ENCODE peak calls at places on chromosomes 2 and 18, in nine cellular contexts. X is coronary artery; F is heart right ventricle; V is brain microvascular endothelial cell; J is naive thymus-derived CD4-positive, alpha-beta T cell; W is astrocyte; T is H9; G is body of pancreas; S is IMR-90. Q is an unnamed sample.

GRCh38 chr2:119223521-119224390 is at the start of gene STEAP3:
- DNase-seq in X (peak; percentile 81), F (peak; percentile 86), V (peak; percentile 14), J (no peak), W (peak; percentile 36), T (peak; percentile 90), G (peak; percentile 92), S (peak; percentile 35), Q (peak; percentile 82)

GRCh38 chr18:42392416-42392815 is 437.4 kb downstream of the PIK3C3 start:
- DNase-seq in X (no peak), F (no peak), V (no peak), J (no peak), W (peak; percentile 10), T (no peak), G (no peak), S (no peak), Q (no peak)

GRCh38 chr2:173075056-173075780 is 428 bp upstream of the MAP3K20 start:
- DNase-seq in X (no peak), F (no peak), V (no peak), J (no peak), W (no peak), T (peak; percentile 35), G (no peak), S (no peak), Q (no peak)

GRCh38 chr18:79507546-79508480 is 112.1 kb downstream of the NFATC1 start:
- DNase-seq in X (peak; percentile 90), F (peak; percentile 85), V (peak; percentile 28), J (peak; percentile 47), W (peak; percentile 35), T (no peak), G (peak; percentile 58), S (peak; percentile 41), Q (peak; percentile 68)

GRCh38 chr2:69046221-69046662 is 33.3 kb downstream of the ANTXR1 start:
- DNase-seq in X (no peak), F (no peak), V (peak; percentile 85), J (no peak), W (peak; percentile 94), T (no peak), G (peak; percentile 78), S (peak; percentile 98), Q (peak; percentile 31)

GRCh38 chr18:57446322-57446721 is 11.1 kb downstream of the ONECUT2 start:
- DNase-seq in X (no peak), F (no peak), V (no peak), J (no peak), W (no peak), T (peak; percentile 62), G (no peak), S (peak; percentile 4), Q (no peak)

GRCh38 chr2:143891879-143892308 is 628.0 kb downstream of the ZEB2 start:
- DNase-seq in X (no peak), F (no peak), V (no peak), J (no peak), W (no peak), T (peak; percentile 94), G (no peak), S (no peak), Q (no peak)

GRCh38 chr2:218865396-218865795 is 5.8 kb downstream of the WNT6 start:
- DNase-seq in X (no peak), F (no peak), V (no peak), J (no peak), W (no peak), T (no peak), G (no peak), S (no peak), Q (no peak)

GRCh38 chr2:100624536-100624935 is 61.7 kb downstream of the PDCL3 start:
- DNase-seq in X (no peak), F (no peak), V (no peak), J (no peak), W (no peak), T (no peak), G (no peak), S (no peak), Q (no peak)

GRCh38 chr2:120819720-120820210 is 84.1 kb downstream of the GLI2 start:
- DNase-seq in X (no peak), F (no peak), V (no peak), J (no peak), W (peak; percentile 2), T (no peak), G (no peak), S (no peak), Q (no peak)

GRCh38 chr2:65604246-65604645 is 171.8 kb upstream of the SPRED2 start:
- DNase-seq in X (no peak), F (no peak), V (peak; percentile 18), J (no peak), W (peak; percentile 49), T (no peak), G (no peak), S (peak; percentile 18), Q (no peak)

GRCh38 chr2:88829607-88830463 is 138.4 kb downstream of the RPIA start:
- DNase-seq in X (no peak), F (no peak), V (no peak), J (no peak), W (no peak), T (no peak), G (no peak), S (no peak), Q (no peak)

GRCh38 chr2:239876948-239877289 is 148.2 kb downstream of the NDUFA10 start:
- DNase-seq in X (no peak), F (no peak), V (no peak), J (no peak), W (no peak), T (no peak), G (no peak), S (no peak), Q (no peak)

GRCh38 chr2:240881913-240882312 is 13.3 kb downstream of the AGXT start:
- DNase-seq in X (no peak), F (no peak), V (no peak), J (no peak), W (no peak), T (no peak), G (no peak), S (no peak), Q (no peak)

GRCh38 chr18:48026216-48026615 is 95.8 kb upstream of the SMAD2 start:
- DNase-seq in X (no peak), F (no peak), V (no peak), J (no peak), W (no peak), T (no peak), G (no peak), S (no peak), Q (peak; percentile 49)

GRCh38 chr18:68960355-68960754 is 162.5 kb downstream of the CCDC102B start:
- DNase-seq in X (no peak), F (no peak), V (no peak), J (no peak), W (no peak), T (no peak), G (no peak), S (no peak), Q (no peak)

GRCh38 chr18:12921178-12921577 is 26.6 kb upstream of the SEH1L start:
- DNase-seq in X (no peak), F (no peak), V (no peak), J (no peak), W (no peak), T (no peak), G (no peak), S (no peak), Q (no peak)

GRCh38 chr2:215929602-215930335 is 83.6 kb downstream of the MREG start:
- DNase-seq in X (no peak), F (no peak), V (peak; percentile 24), J (no peak), W (peak; percentile 26), T (no peak), G (no peak), S (peak; percentile 33), Q (no peak)

DNA sequence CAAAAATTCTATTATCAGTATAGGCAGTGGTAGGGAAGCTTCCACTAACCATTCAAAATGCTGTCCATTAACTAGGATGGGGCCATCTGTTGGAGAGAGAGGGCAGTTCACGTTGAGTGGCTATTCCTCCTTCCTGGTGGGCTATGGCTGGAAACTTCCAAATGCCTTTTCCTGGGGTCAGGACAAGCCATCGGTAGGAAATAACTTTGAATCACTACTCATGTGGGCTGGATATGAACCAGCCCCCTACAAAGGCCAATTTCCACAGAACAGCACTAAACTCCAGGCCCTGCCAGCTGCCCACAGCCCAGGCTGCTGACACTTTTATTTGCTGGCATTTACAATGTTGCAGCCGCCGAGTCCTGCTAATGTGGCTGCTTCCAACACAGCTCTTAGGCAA is 156.1 kb upstream of the HNRNPA3 start:
- DNase-seq in X (no peak), F (no peak), V (no peak), J (no peak), W (no peak), T (peak; percentile 50), G (no peak), S (no peak), Q (no peak)
- H3K27ac ChIP-seq in X (no peak overlapping the region), F (no peak overlapping the region), V (no peak overlapping the region), J (no peak overlapping the region), W (no peak overlapping the region), T (no peak overlapping the region), G (no peak overlapping the region), S (no peak overlapping the region), Q (no peak overlapping the region)

DNA sequence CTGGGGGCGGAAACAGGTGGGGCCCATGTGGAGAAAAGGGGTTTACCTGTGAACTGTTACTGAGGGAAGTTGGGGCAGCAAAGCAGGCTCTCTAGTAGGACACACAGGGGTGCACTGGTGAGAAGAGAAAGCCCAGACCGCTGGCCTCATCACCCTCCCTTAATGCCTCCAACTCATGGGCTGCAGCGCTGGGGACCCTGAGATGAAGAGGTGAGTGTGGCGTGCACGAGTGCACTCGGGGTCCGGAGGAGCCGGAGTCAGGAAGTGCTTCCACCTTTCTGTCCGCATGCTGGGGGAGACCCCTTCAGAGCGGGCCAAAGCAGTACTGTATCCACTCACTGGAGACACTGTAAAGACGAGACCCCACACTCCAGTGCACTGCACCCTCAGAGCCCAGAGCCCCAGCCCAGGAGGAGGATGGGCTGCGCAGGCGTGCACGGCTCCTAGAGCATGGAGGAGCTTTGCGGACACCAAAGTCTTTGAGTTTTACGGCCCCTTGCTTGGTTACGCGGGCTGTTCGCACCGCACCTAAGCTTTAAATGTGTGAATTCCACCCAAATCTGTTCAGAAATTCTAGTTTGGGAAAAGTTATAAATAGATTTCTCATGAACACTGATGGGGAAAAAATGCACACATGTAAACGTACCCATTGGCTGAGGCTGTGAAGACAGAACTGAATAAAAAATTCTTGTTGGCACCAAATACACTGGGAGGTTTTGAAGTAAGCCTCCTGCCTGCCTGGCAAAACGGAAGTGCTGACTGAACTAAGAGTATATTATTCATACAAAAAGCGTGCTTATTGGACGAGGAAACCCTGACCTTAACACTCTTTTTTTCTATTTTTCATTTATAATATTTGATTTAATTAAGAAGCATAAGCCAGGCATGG is 45.4 kb upstream of the PPP4R1 start:
- DNase-seq in X (no peak), F (no peak), V (no peak), J (no peak), W (no peak), T (no peak), G (no peak), S (no peak), Q (no peak)
- H3K27ac ChIP-seq in X (no peak overlapping the region), F (no peak overlapping the region), V (no peak overlapping the region), J (no peak overlapping the region), W (no peak overlapping the region), T (no peak overlapping the region), G (no peak overlapping the region), S (no peak overlapping the region), Q (no peak overlapping the region)

GRCh38 chr2:188897096-188897495 is 77.1 kb upstream of the COL3A1 start:
- DNase-seq in X (no peak), F (no peak), V (no peak), J (no peak), W (peak; percentile 65), T (no peak), G (no peak), S (peak; percentile 65), Q (no peak)
- H3K27ac ChIP-seq in X (peak overlapping the region; percentile 75), F (peak overlapping the region; percentile 59), V (no peak overlapping the region), J (no peak overlapping the region), W (no peak overlapping the region), T (no peak overlapping the region), G (no peak overlapping the region), S (peak overlapping the region; percentile 84), Q (no peak overlapping the region)

GRCh38 chr2:117195381-117195780 is 619.1 kb upstream of the DDX18 start:
- DNase-seq in X (no peak), F (no peak), V (no peak), J (no peak), W (no peak), T (no peak), G (no peak), S (no peak), Q (no peak)
- H3K27ac ChIP-seq in X (no peak overlapping the region), F (no peak overlapping the region), V (no peak overlapping the region), J (no peak overlapping the region), W (no peak overlapping the region), T (no peak overlapping the region), G (no peak overlapping the region), S (no peak overlapping the region), Q (no peak overlapping the region)

Q was measured in adrenal gland.